ENCODE peak calls at places on chromosomes 6 and 20, in four cellular contexts. L is PC-9, Y is body of pancreas, R is neural crest cell. V is an unnamed sample.

GRCh38 chr6:21331221-21331620 is 262.3 kb upstream of the SOX4 start:
- DNase-seq in L (no peak), Y (peak), R (no peak), V (no peak)

GRCh38 chr6:133854633-133855598 is 34.0 kb upstream of the TCF21 start:
- DNase-seq in L (peak), Y (no peak), R (peak), V (no peak)

GRCh38 chr6:36235309-36235708 is 34.6 kb upstream of the PNPLA1 start:
- DNase-seq in L (no peak), Y (no peak), R (no peak), V (no peak)

GRCh38 chr6:71204741-71205140 is 83.9 kb upstream of the OGFRL1 start:
- DNase-seq in L (no peak), Y (no peak), R (no peak), V (no peak)

GRCh38 chr6:80343511-80343910 is 237.0 kb downstream of the BCKDHB start:
- DNase-seq in L (no peak), Y (no peak), R (no peak), V (no peak)

GRCh38 chr6:155272353-155273222 is 8.8 kb downstream of the CLDN20 start:
- DNase-seq in L (no peak), Y (no peak), R (no peak), V (no peak)

GRCh38 chr6:113644861-113645575 is 212.1 kb upstream of the MARCKS start:
- DNase-seq in L (no peak), Y (no peak), R (no peak), V (no peak)

GRCh38 chr6:111625511-111626331 is 20.0 kb upstream of the TRAF3IP2 start:
- DNase-seq in L (no peak), Y (peak), R (no peak), V (no peak)

GRCh38 chr6:4883298-4883697 is 107.1 kb downstream of the CDYL start:
- DNase-seq in L (no peak), Y (peak), R (no peak), V (no peak)

GRCh38 chr6:166275714-166276166 is 32.5 kb downstream of the PRR18 start:
- DNase-seq in L (peak), Y (peak), R (peak), V (peak)

GRCh38 chr20:51492167-51493092 is 50.1 kb downstream of the NFATC2 start:
- DNase-seq in L (no peak), Y (peak), R (no peak), V (no peak)

GRCh38 chr6:79704200-79704599 is 73.1 kb downstream of the SH3BGRL2 start:
- DNase-seq in L (no peak), Y (no peak), R (no peak), V (no peak)

GRCh38 chr20:3970016-3970415 is 45.3 kb downstream of the RNF24 start:
- DNase-seq in L (no peak), Y (no peak), R (no peak), V (no peak)

GRCh38 chr6:2999621-3000455 is at the start of gene NQO2:
- DNase-seq in L (peak), Y (peak), R (peak), V (peak)

GRCh38 chr6:21522007-21522758 is 71.4 kb upstream of the SOX4 start:
- DNase-seq in L (no peak), Y (no peak), R (no peak), V (no peak)

GRCh38 chr6:45699663-45700062 is 316.0 kb downstream of the CLIC5 start:
- DNase-seq in L (no peak), Y (no peak), R (no peak), V (no peak)

GRCh38 chr20:37885593-37886507 is 17.1 kb upstream of the VSTM2L start:
- DNase-seq in L (no peak), Y (no peak), R (no peak), V (no peak)

GRCh38 chr6:41427642-41428401 is 92.4 kb downstream of the NCR2 start:
- DNase-seq in L (peak), Y (peak), R (peak), V (peak)
- TF ChIP-seq CTCF in L (no peak), Y (peak), R (peak), V (no peak)

GRCh38 chr6:169487579-169488205 is 214.1 kb downstream of the WDR27 start:
- DNase-seq in L (no peak), Y (no peak), R (no peak), V (peak)
- TF ChIP-seq CTCF in L (no peak), Y (no peak), R (no peak), V (no peak)

DNA sequence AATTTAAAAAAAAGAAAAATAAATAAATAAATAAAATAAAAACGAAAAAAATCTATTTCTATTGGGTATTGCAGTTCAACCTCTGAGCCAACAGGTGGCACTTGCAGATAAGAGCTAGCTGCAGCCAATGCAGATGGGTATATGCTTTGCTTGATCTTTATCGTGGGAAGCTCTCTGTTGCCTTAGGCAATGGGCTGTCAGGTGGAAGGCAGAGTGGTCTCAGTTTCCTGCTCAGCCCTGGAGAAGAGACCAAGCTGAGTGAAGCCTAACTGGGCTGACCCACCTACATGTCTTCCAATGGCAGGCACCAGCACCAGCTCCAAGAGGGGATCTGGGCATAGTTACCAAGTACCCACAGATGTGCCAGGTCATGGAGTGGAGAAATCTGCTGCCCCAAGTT is 95.0 kb downstream of the AK9 start:
- DNase-seq in L (peak), Y (no peak), R (no peak), V (peak)
- TF ChIP-seq CTCF in L (peak), Y (peak), R (peak), V (peak)

GRCh38 chr6:99219788-99220187 is 129.7 kb downstream of the FAXC start:
- DNase-seq in L (no peak), Y (no peak), R (peak), V (peak)
- TF ChIP-seq CTCF in L (no peak), Y (no peak), R (no peak), V (no peak)

DNA sequence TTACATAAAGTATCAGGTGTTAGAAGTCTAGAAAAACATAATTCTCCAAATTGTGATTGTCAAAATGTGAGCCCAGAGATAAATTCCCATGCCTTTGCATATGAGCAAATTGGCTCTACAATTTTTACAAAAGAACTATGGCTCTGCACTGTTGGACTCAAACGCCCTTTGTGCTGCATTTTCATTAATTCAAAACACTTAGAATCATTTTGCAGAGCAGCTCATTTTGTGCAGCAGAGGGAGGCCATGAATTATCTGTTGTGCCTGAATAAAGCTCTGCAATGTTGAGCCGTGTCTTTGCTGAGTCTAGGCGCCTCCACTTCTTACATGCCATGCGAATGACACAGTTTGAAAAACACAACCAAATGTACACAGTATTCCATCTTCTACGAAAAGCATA is 230.2 kb downstream of the PRKN start:
- DNase-seq in L (no peak), Y (no peak), R (no peak), V (no peak)
- TF ChIP-seq CTCF in L (no peak), Y (no peak), R (no peak), V (no peak)

GRCh38 chr6:33049323-33049722 is 24.1 kb downstream of the HLA-DPA1 start:
- DNase-seq in L (no peak), Y (no peak), R (no peak), V (no peak)
- TF ChIP-seq CTCF in L (peak), Y (no peak), R (no peak), V (no peak)

GRCh38 chr6:159540883-159541282 is 152.2 kb downstream of the SOD2 start:
- DNase-seq in L (no peak), Y (no peak), R (no peak), V (no peak)

GRCh38 chr6:159535629-159536028 is 157.4 kb downstream of the SOD2 start:
- DNase-seq in L (no peak), Y (no peak), R (no peak), V (no peak)

GRCh38 chr6:159541296-159541695 is 151.7 kb downstream of the SOD2 start:
- DNase-seq in L (no peak), Y (no peak), R (no peak), V (no peak)

DNA sequence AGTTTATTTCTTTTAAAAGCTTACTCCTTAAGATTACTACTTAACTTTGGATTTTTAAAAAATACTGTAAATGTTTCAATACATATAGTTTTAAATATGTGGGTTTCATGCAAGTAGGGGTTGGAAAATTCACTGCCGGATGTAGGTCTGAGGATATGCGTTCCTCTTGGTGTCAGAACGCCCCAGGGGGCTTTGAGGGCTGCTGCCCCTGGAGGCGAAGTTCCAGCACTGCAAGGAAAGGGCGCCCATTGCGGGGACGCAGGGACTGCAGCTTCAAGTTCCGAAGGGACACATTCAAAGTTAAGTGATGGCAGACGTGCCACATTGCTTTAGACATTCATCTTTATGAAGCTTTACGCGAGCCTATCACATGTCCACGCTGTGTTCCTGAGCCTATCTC is 152.9 kb downstream of the SOD2 start:
- DNase-seq in L (no peak), Y (no peak), R (peak), V (no peak)
- TF ChIP-seq CTCF in L (no peak), Y (no peak), R (peak), V (no peak)

DNA sequence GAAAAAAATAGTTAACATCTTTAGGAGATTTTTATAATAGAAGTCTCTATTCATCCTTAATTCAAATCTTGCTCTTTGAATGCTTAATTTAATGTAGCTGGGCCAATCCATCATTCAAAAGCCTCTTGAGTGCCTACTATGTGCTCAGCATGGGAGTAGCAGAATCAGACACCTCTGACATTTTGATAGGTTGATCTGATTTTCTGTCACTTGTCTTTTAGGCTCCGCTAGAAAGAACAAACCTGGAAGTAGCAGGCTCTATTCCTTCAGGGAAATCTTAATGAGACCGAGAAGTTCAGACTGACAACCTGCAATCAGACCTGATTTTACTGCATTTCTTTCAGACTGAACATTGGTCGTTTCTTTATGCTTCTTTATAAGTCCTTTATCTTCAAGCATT is 588.6 kb upstream of the MANEA start:
- DNase-seq in L (no peak), Y (no peak), R (no peak), V (no peak)
- TF ChIP-seq CTCF in L (no peak), Y (no peak), R (no peak), V (no peak)

DNA sequence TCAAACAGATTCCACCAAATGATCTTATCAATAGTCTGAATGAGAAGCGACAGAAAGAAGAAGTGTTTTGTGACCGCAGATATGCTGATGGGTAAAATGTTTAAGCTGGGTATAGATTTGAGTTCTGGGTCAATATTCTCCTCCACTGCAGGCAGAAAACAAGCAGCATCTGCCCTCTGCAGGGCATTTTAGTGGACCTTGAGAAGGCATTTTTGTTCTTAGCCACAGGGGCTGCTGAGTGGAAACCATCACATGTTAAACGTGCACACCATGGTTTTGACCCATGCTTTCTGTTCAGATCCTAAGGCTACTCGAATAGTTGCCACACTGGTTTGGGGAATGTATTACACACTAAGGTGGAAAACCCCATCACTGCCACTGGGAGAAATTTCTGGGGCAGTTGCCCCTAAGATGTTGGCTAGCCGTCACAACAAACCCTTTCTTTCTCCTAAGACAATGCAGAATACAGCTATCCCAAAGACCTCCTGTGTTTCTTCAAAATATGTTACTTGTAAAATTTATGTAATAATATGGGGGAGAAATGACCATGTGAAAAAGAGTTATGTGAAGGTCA is 5.5 kb downstream of the POU3F2 start:
- DNase-seq in L (no peak), Y (no peak), R (no peak), V (no peak)
- TF ChIP-seq CTCF in L (peak), Y (peak), R (peak), V (no peak)

V was measured in Calu3.